ENCODE peak calls at places on chromosomes 6 and 20, in ten cellular contexts. W is mesenchymal stem cell, J is IMR-90, T is brain microvascular endothelial cell, F is cardiac muscle cell, P is uterus, O is osteoblast, U is endothelial cell of umbilical vein, M is small intestine, Y is psoas muscle. Z is an unnamed sample. For H3K36me3, the result is how much of the 10 kb centered on the place peaks cover.

GRCh38 chr6:41370488-41371111 is 35.2 kb downstream of the NCR2 start:
- DNase-seq in M (no peak), O (no peak), U (no peak), P (no peak), J (no peak), F (no peak), T (no peak), Y (no peak), W (no peak), Z (peak)

GRCh38 chr6:12051861-12052368 is 39.8 kb downstream of the HIVEP1 start:
- DNase-seq in F (no peak), U (no peak), J (peak), W (peak), O (no peak), P (no peak), M (no peak), T (no peak), Y (no peak), Z (no peak)

GRCh38 chr6:158198461-158198860 is 30.3 kb downstream of the GTF2H5 start:
- DNase-seq in O (no peak), P (peak), U (no peak), W (no peak), M (no peak), Y (no peak), J (no peak), T (no peak), F (no peak), Z (no peak)

GRCh38 chr6:170444056-170444505 is 109.0 kb downstream of the PSMB1 start:
- DNase-seq in W (no peak), Y (no peak), F (no peak), M (peak), T (no peak), P (peak), O (no peak), J (no peak), U (no peak), Z (no peak)

GRCh38 chr6:76247527-76247926 is 175.1 kb upstream of the IMPG1 start:
- DNase-seq in O (no peak), W (no peak), U (no peak), P (no peak), F (no peak), M (no peak), J (no peak), Y (no peak), T (no peak), Z (no peak)

GRCh38 chr6:152086223-152086873 is 278.9 kb downstream of the ESR1 start:
- DNase-seq in P (no peak), O (no peak), Y (no peak), J (no peak), M (no peak), F (no peak), W (no peak), U (no peak), T (no peak), Z (no peak)

GRCh38 chr6:39225946-39226437 is 3.3 kb downstream of the KCNK5 start:
- DNase-seq in W (no peak), T (no peak), Y (no peak), U (no peak), M (peak), F (no peak), O (no peak), J (no peak), P (no peak), Z (no peak)

GRCh38 chr20:58677808-58678207 is 14.8 kb upstream of the NPEPL1 start:
- DNase-seq in P (no peak), T (no peak), Y (no peak), F (no peak), J (no peak), M (no peak), O (peak), W (no peak), U (no peak), Z (peak)

GRCh38 chr6:10194816-10195639 is 219.8 kb downstream of the TFAP2A start:
- DNase-seq in F (no peak), M (no peak), Y (no peak), P (no peak), T (no peak), U (no peak), W (no peak), J (no peak), O (peak), Z (peak)

GRCh38 chr6:19538086-19538485 is 299.1 kb upstream of the ID4 start:
- DNase-seq in O (no peak), M (peak), F (no peak), W (no peak), T (no peak), P (no peak), U (no peak), J (no peak), Y (no peak), Z (no peak)

GRCh38 chr20:58325914-58326313 is 16.4 kb downstream of the RAB22A start:
- DNase-seq in M (no peak), J (no peak), P (no peak), F (no peak), O (no peak), W (no peak), T (no peak), U (no peak), Y (no peak), Z (no peak)

GRCh38 chr6:89122625-89123024 is 4.8 kb upstream of the SRSF12 start:
- DNase-seq in M (peak), F (peak), J (peak), Y (no peak), P (no peak), W (peak), O (peak), U (peak), T (no peak), Z (no peak)

GRCh38 chr20:10919549-10920140 is 245.8 kb upstream of the JAG1 start:
- DNase-seq in U (no peak), Y (peak), O (peak), J (peak), M (no peak), T (peak), F (peak), P (peak), W (no peak), Z (no peak)

GRCh38 chr20:23667666-23668065 is 21.2 kb downstream of the CST4 start:
- DNase-seq in W (no peak), O (no peak), Y (no peak), U (no peak), P (no peak), M (no peak), J (no peak), F (no peak), T (no peak), Z (peak)

GRCh38 chr6:42217523-42218367 is at the start of gene MRPS10:
- DNase-seq in O (peak), U (peak), J (peak), T (peak), W (peak), F (peak), M (peak), Y (peak), P (peak), Z (peak)

GRCh38 chr6:83190596-83190995 is 2.5 kb downstream of the PGM3 start:
- DNase-seq in J (no peak), M (no peak), F (no peak), O (no peak), P (no peak), U (no peak), Y (no peak), W (peak), T (no peak), Z (no peak)

GRCh38 chr20:43840382-43841070 is 74.1 kb upstream of the TOX2 start:
- DNase-seq in Y (no peak), P (no peak), M (no peak), J (peak), W (peak), F (peak), U (no peak), O (peak), T (no peak), Z (no peak)

GRCh38 chr6:118618676-118619377 is 32.6 kb downstream of the CEP85L start:
- DNase-seq in W (peak), M (peak), O (no peak), Y (peak), U (peak), P (peak), F (peak), J (peak), T (peak), Z (no peak)

GRCh38 chr20:47315339-47315662 is 41.2 kb downstream of the ZMYND8 start:
- DNase-seq in U (peak), W (peak), F (no peak), O (no peak), Y (peak), J (peak), M (no peak), P (no peak), T (no peak), Z (no peak)
- H3K4me3 ChIP-seq in U (no peak), W (no peak), F (no peak), O (no peak), Y (no peak), J (no peak), M (no peak), P (no peak), T (no peak), Z (no peak)

DNA sequence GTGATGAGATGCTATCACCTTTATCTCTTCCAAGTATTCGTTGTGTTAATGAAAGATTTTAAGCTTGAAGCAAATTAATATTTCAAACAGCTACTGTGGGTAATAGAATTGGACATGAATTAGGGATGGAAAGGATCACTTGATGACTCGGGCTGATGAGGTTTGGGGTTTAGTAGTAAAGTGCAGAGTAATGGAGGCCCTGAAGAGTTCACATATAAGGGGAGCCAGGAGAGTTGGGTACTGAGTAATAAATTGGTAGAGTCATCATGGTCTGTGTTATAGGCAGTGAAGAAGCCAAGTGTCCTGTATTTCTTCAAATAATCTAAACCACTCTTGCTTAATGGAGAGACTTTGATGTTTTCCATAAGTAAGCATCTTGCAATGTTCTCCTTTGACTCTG is 57.5 kb downstream of the L3MBTL3 start:
- DNase-seq in J (peak), O (no peak), U (no peak), W (peak), Y (no peak), M (no peak), F (no peak), T (no peak), P (no peak), Z (no peak)
- H3K36me3 ChIP-seq in J (under half), O (under half), U (under half), W (under half), Y (under half), M (under half), F (under half), T (under half), P (under half), Z (under half)

DNA sequence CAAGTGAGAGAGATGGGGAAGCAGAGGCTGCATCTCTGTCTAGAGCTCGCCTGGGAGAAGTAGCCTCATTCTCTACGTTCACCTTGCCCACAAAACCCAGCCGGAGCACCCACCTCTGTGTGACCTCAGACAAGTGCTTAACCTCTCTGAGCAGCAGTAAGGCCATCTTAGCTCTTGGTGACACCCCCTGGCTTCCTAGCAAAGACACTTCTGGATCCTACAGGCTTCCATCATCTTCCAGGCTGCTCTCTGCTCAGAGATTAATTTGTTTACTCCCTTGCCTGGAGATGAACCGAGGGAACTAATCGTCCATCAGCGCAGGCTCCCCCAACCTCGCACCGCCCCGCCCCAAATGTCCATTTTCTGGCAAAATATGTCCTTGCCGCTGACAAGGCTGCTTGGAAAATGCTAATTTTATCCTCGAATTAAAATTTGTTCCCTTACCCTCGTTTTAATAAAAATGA is 24.0 kb upstream of the CTNNBL1 start:
- DNase-seq in T (no peak), J (no peak), U (no peak), O (no peak), Y (no peak), W (no peak), P (no peak), M (no peak), F (no peak), Z (no peak)
- H3K4me3 ChIP-seq in T (no peak), J (no peak), U (no peak), O (peak), Y (peak), W (no peak), P (peak), M (no peak), F (no peak), Z (peak)

DNA sequence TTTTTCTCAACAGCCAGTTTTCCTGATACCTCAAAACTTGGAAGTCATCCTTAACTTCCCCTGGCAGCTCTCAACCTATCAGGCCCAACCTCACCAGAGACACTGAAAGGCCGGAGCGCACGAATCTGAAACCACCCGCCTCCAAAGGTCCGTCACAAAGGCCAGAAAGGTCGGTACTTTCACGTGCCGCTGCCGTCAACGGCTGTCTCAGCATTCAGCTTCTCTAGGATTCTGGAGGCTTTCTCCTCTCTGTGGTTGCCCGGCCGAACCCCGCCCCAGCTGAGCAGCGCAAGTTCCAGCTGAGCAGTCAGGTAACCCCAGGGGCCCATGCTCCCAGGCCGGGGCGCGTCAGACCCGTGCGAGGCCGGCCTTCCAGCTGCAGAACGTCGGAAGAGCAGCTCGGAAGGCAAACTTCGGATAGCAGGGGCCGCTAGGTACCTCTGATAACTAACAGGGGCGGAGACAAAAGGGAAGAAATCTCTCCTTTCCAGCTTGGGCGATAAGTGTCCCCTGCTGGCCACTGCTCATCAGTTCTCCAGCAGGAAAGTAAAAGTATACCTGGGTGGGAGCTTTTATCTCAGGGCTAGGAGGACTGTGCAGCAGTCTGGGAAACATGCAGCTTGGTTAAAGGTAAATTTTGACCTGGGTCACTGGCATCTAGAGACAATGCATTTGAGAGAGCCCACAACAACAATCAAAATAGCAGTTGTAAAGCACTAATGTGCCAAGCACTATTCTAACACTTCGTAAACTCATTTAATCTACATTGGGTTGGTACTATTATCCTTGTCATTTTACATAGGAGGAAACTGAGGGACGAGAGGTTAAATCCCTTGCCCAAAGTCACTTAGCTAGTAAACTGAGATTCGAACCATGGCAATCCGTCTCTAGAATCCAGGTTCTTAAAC is 16.1 kb downstream of the ZSCAN12 start:
- DNase-seq in M (peak), F (peak), Y (peak), O (peak), T (peak), P (peak), W (peak), J (peak), U (peak), Z (peak)
- H3K36me3 ChIP-seq in M (under half), F (under half), Y (under half), O (under half), T (under half), P (under half), W (under half), J (under half), U (under half), Z (under half)

DNA sequence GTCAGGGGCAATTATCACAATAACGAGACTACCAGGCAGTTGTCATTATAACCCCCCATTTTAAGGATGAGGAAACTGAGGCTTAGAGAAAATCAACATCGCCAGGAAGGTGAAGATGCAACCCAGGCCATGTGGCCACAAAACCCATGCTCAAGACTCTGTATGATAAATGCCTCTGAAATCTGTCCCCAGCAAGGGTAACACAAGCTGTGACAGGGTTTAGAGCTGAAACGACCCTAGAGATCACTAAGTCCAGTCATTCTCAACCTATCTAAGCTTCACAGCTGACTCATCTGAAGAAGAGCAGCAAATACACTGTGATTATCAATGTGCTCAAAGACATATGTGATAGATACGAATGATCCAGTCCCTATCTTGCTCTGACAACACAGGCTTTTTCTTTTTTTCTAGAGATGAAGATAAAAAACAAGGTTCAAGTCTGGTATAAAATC is 47.0 kb downstream of the ARHGAP18 start:
- DNase-seq in T (no peak), W (no peak), J (no peak), F (no peak), Y (no peak), U (no peak), P (no peak), M (no peak), O (no peak), Z (no peak)
- H3K4me3 ChIP-seq in T (no peak), W (no peak), J (no peak), F (no peak), Y (no peak), U (no peak), P (no peak), M (no peak), O (no peak), Z (no peak)

GRCh38 chr6:36727491-36728021 is 29.9 kb downstream of the RAB44 start:
- DNase-seq in T (peak), P (no peak), M (peak), O (peak), F (peak), J (peak), Y (no peak), U (no peak), W (peak), Z (no peak)

GRCh38 chr6:36725581-36725980 is 28.0 kb downstream of the RAB44 start:
- DNase-seq in Y (no peak), O (peak), F (no peak), J (no peak), W (no peak), P (no peak), T (no peak), M (no peak), U (no peak), Z (no peak)

GRCh38 chr6:36722879-36723278 is 25.3 kb downstream of the RAB44 start:
- DNase-seq in J (no peak), M (no peak), O (peak), T (no peak), U (no peak), W (no peak), P (no peak), F (no peak), Y (no peak), Z (no peak)

GRCh38 chr6:36722365-36722764 is 24.7 kb downstream of the RAB44 start:
- DNase-seq in J (no peak), P (no peak), W (no peak), F (no peak), M (no peak), O (peak), T (no peak), Y (no peak), U (no peak), Z (no peak)

DNA sequence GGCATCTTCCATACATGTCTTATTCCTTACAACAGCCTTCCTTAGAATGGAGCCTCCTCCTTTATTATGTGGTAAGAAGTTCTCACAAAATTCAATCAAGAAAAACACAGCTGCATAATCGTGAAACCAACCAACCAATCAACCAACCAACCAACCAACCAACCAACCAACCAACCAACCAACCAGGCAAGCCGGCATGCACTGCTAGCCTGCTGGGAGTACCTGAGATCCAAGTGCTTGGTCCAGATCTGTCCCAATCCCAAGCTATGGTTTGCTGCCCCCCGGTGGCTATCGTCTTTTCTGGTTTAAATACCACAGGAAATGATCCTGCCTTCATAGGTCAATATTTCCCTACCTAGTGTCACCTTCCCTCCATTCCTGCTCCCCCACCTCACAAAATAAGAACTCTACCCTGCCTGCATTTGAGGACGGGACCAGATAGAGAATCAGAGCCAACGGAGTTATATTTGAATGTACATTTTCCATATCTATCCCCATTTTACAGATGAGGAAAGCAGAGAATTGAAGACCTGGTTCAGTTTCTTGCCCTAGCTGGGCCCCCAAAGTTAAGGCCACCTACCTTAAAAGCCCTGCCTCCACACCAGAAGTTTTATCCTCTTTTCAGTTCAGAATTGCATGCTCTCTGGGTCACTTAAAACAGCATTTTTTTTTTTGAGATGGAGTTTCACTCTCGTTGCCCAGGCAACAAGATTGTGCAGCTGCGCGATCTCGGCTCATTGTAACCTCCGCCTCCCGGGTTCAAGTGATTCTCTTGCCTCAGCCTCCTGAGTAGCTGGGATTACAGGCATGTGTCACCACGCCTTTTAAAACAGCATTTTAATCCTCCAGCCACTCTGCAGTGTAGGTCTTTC is 27.1 kb downstream of the RAB44 start:
- DNase-seq in T (peak), U (peak), J (peak), O (peak), M (peak), P (peak), F (peak), Y (peak), W (peak), Z (no peak)
- H3K36me3 ChIP-seq in T (under half), U (under half), J (under half), O (under half), M (under half), P (under half), F (under half), Y (under half), W (under half), Z (under half)